ENCODE peak calls at places on chromosomes 11 and 22, in seven cellular contexts. One of them, this sample, is unnamed.

GRCh38 chr11:122098223-122098980 is 17.6 kb downstream of the BLID start:
- DNase-seq in right atrium auricular region: no peak
- DNase-seq in Peyer's patch: no peak
- DNase-seq in adrenal gland: no peak
- DNase-seq in GM23248: no peak
- DNase-seq in GM06990: no peak
- DNase-seq in AG04450: no peak
- DNase-seq in this sample: no peak

GRCh38 chr22:22141031-22141430 is 103.6 kb upstream of the VPREB1 start:
- DNase-seq in adrenal gland: no peak
- DNase-seq in Peyer's patch: no peak
- DNase-seq in right atrium auricular region: no peak
- DNase-seq in AG04450: no peak
- DNase-seq in GM23248: no peak
- DNase-seq in GM06990: no peak
- DNase-seq in this sample: no peak

GRCh38 chr11:6350070-6350469 is 29.8 kb upstream of the CAVIN3 start:
- DNase-seq in GM06990: no peak
- DNase-seq in AG04450: no peak
- DNase-seq in adrenal gland: no peak
- DNase-seq in GM23248: no peak
- DNase-seq in Peyer's patch: no peak
- DNase-seq in right atrium auricular region: no peak
- DNase-seq in this sample: no peak

GRCh38 chr11:17528181-17528691 is 16.0 kb downstream of the USH1C start:
- DNase-seq in GM06990: peak; percentile 25
- DNase-seq in Peyer's patch: peak; percentile 72
- DNase-seq in AG04450: no peak
- DNase-seq in right atrium auricular region: no peak
- DNase-seq in adrenal gland: peak; percentile 77
- DNase-seq in GM23248: peak; percentile 71
- DNase-seq in this sample: peak; percentile 60

GRCh38 chr11:78840190-78840589 is 265.5 kb upstream of the NARS2 start:
- DNase-seq in GM06990: no peak
- DNase-seq in right atrium auricular region: no peak
- DNase-seq in adrenal gland: no peak
- DNase-seq in GM23248: peak; percentile 74
- DNase-seq in Peyer's patch: no peak
- DNase-seq in AG04450: peak; percentile 78
- DNase-seq in this sample: no peak

GRCh38 chr11:95134491-95134890 is 44.8 kb downstream of the ENDOD1 start:
- DNase-seq in right atrium auricular region: no peak
- DNase-seq in GM23248: peak; percentile 88
- DNase-seq in adrenal gland: peak; percentile 79
- DNase-seq in GM06990: no peak
- DNase-seq in Peyer's patch: no peak
- DNase-seq in AG04450: no peak
- DNase-seq in this sample: peak; percentile 36

GRCh38 chr11:72750086-72750485 is 2.1 kb downstream of the ARAP1 start:
- DNase-seq in Peyer's patch: no peak
- DNase-seq in GM06990: no peak
- DNase-seq in adrenal gland: no peak
- DNase-seq in GM23248: no peak
- DNase-seq in right atrium auricular region: no peak
- DNase-seq in AG04450: no peak
- DNase-seq in this sample: no peak

GRCh38 chr11:129728571-129728970 is 87.1 kb upstream of the TMEM45B start:
- DNase-seq in Peyer's patch: no peak
- DNase-seq in AG04450: no peak
- DNase-seq in GM06990: no peak
- DNase-seq in GM23248: no peak
- DNase-seq in right atrium auricular region: no peak
- DNase-seq in adrenal gland: no peak
- DNase-seq in this sample: no peak

GRCh38 chr22:22692707-22693530 is 48.5 kb downstream of the GGTLC2 start:
- DNase-seq in GM23248: peak; percentile 81
- DNase-seq in Peyer's patch: peak; percentile 92
- DNase-seq in right atrium auricular region: no peak
- DNase-seq in AG04450: no peak
- DNase-seq in adrenal gland: peak; percentile 69
- DNase-seq in GM06990: peak; percentile 22
- DNase-seq in this sample: peak; percentile 64

GRCh38 chr11:4495487-4495886 is 13.0 kb downstream of the OR52K1 start:
- DNase-seq in adrenal gland: no peak
- DNase-seq in GM06990: no peak
- DNase-seq in AG04450: no peak
- DNase-seq in Peyer's patch: no peak
- DNase-seq in right atrium auricular region: no peak
- DNase-seq in GM23248: peak; percentile 7
- DNase-seq in this sample: no peak

GRCh38 chr11:719214-720016 is 13.4 kb downstream of the EPS8L2 start:
- DNase-seq in GM23248: no peak
- DNase-seq in GM06990: no peak
- DNase-seq in right atrium auricular region: no peak
- DNase-seq in adrenal gland: no peak
- DNase-seq in AG04450: no peak
- DNase-seq in Peyer's patch: no peak
- DNase-seq in this sample: peak; percentile 8

GRCh38 chr11:44319170-44319551 is 9.2 kb upstream of the ALX4 start:
- DNase-seq in GM06990: no peak
- DNase-seq in GM23248: no peak
- DNase-seq in Peyer's patch: no peak
- DNase-seq in right atrium auricular region: no peak
- DNase-seq in adrenal gland: no peak
- DNase-seq in AG04450: no peak
- DNase-seq in this sample: no peak

GRCh38 chr22:33565580-33565995 is 354.7 kb downstream of the LARGE1 start:
- DNase-seq in right atrium auricular region: peak; percentile 60
- DNase-seq in GM06990: peak; percentile 56
- DNase-seq in adrenal gland: no peak
- DNase-seq in GM23248: no peak
- DNase-seq in Peyer's patch: no peak
- DNase-seq in AG04450: no peak
- DNase-seq in this sample: no peak

GRCh38 chr22:46142548-46143490 is 7.5 kb upstream of the PPARA start:
- DNase-seq in right atrium auricular region: no peak
- DNase-seq in GM23248: no peak
- DNase-seq in GM06990: no peak
- DNase-seq in Peyer's patch: no peak
- DNase-seq in adrenal gland: no peak
- DNase-seq in AG04450: no peak
- DNase-seq in this sample: no peak

GRCh38 chr11:78030429-78031325 is 7.6 kb upstream of the KCTD14 start:
- DNase-seq in right atrium auricular region: no peak
- DNase-seq in adrenal gland: peak; percentile 76
- DNase-seq in GM06990: no peak
- DNase-seq in Peyer's patch: peak; percentile 59
- DNase-seq in AG04450: no peak
- DNase-seq in GM23248: peak; percentile 41
- DNase-seq in this sample: peak; percentile 95

GRCh38 chr22:43539572-43540533 is 128.0 kb downstream of the MPPED1 start:
- DNase-seq in GM23248: no peak
- DNase-seq in AG04450: no peak
- DNase-seq in right atrium auricular region: no peak
- DNase-seq in GM06990: no peak
- DNase-seq in Peyer's patch: peak; percentile 15
- DNase-seq in adrenal gland: no peak
- DNase-seq in this sample: no peak

GRCh38 chr11:44632466-44633123 is 67.1 kb downstream of the CD82 start:
- DNase-seq in adrenal gland: peak; percentile 58
- DNase-seq in GM06990: no peak
- DNase-seq in right atrium auricular region: peak; percentile 58
- DNase-seq in AG04450: no peak
- DNase-seq in Peyer's patch: peak; percentile 61
- DNase-seq in GM23248: peak; percentile 55
- DNase-seq in this sample: no peak

GRCh38 chr11:96227244-96227643 is 115.8 kb downstream of the MAML2 start:
- DNase-seq in GM06990: no peak
- DNase-seq in GM23248: peak; percentile 50
- DNase-seq in right atrium auricular region: no peak
- DNase-seq in AG04450: no peak
- DNase-seq in adrenal gland: no peak
- DNase-seq in Peyer's patch: no peak
- DNase-seq in this sample: no peak

GRCh38 chr22:37431811-37432707 is 4.8 kb upstream of the ELFN2 start:
- DNase-seq in adrenal gland: no peak
- DNase-seq in GM06990: peak; percentile 45
- DNase-seq in AG04450: peak; percentile 95
- DNase-seq in right atrium auricular region: no peak
- DNase-seq in Peyer's patch: no peak
- DNase-seq in GM23248: peak; percentile 95
- DNase-seq in this sample: no peak

GRCh38 chr11:129705341-129705740 is 110.3 kb upstream of the TMEM45B start:
- DNase-seq in GM23248: no peak
- DNase-seq in adrenal gland: no peak
- DNase-seq in right atrium auricular region: no peak
- DNase-seq in AG04450: no peak
- DNase-seq in Peyer's patch: no peak
- DNase-seq in GM06990: no peak
- DNase-seq in this sample: no peak

GRCh38 chr11:23284626-23285025 is 424.4 kb upstream of the CCDC179 start:
- DNase-seq in AG04450: peak; percentile 34
- DNase-seq in GM23248: peak; percentile 68
- DNase-seq in GM06990: no peak
- DNase-seq in adrenal gland: no peak
- DNase-seq in right atrium auricular region: no peak
- DNase-seq in Peyer's patch: no peak
- DNase-seq in this sample: no peak

DNA sequence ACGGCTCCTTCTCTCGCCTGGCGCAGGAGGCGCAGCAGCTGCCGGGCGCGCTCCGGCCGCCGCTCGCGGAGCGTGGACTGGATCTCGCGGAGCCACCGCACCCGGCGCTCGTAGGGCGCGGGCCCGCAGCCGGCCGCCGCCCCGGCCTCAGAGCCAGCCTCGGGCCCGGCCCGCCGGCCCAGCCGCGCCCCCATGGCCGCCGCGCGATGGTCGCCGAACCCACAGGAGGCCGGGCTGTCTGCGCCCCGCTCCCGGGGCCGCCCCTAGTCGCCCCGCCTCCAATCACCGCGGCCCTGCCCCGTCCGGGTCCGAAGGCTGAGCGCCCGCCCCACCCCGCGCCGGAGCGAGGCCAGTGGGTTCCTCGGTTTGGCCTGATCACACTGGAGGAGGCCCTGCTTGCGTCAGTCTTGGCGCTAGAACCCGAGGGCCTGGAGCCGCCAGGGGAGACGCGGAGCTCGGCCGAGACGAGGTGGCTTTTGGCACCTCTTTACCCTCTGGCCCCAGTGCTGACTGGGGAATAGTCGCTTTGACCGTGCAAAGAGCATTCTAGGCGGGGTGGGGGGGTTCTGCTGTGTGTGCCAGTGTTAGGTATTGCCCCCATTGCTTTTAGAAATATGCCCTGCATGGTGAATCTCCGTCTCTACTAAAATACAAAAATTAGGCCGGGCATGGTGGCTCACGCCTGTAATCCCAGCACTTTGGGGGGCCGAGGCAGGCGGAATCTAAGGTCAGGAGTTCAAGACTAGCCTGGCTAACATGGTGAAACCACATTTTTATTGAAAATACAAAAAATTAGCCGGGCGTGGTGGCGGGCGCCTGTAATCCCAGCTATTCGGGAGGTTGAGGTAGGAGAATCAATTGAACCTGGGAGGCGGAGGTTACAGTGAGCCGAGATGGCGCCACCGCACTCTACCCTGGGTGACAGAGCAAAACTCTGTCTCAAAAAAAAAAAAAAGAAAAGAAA is at the start of gene LRRC75B:
- DNase-seq in GM06990: peak; percentile 75
- DNase-seq in right atrium auricular region: peak; percentile 91
- DNase-seq in AG04450: peak; percentile 53
- DNase-seq in GM23248: peak; percentile 88
- DNase-seq in Peyer's patch: peak; percentile 93
- DNase-seq in adrenal gland: peak; percentile 89
- DNase-seq in this sample: peak; percentile 94
- H3K4me3 ChIP-seq in GM06990: peak within 1 kb of the TSS; percentile 57
- H3K4me3 ChIP-seq in right atrium auricular region: peak within 1 kb of the TSS; percentile 65
- H3K4me3 ChIP-seq in AG04450: peak within 1 kb of the TSS; percentile 68
- H3K4me3 ChIP-seq in GM23248: peak within 1 kb of the TSS; percentile 76
- H3K4me3 ChIP-seq in Peyer's patch: peak within 1 kb of the TSS; percentile 51
- H3K4me3 ChIP-seq in adrenal gland: peak within 1 kb of the TSS; percentile 28
- H3K4me3 ChIP-seq in this sample: peak within 1 kb of the TSS; percentile 59

GRCh38 chr22:26064048-26064447 is 105.2 kb upstream of the SEZ6L start:
- DNase-seq in adrenal gland: no peak
- DNase-seq in GM23248: no peak
- DNase-seq in Peyer's patch: no peak
- DNase-seq in AG04450: no peak
- DNase-seq in right atrium auricular region: no peak
- DNase-seq in GM06990: no peak
- DNase-seq in this sample: no peak

GRCh38 chr22:26065847-26066246 is 103.4 kb upstream of the SEZ6L start:
- DNase-seq in GM23248: no peak
- DNase-seq in GM06990: no peak
- DNase-seq in right atrium auricular region: no peak
- DNase-seq in adrenal gland: no peak
- DNase-seq in AG04450: no peak
- DNase-seq in Peyer's patch: no peak
- DNase-seq in this sample: no peak

GRCh38 chr22:26068571-26068970 is 100.7 kb upstream of the SEZ6L start:
- DNase-seq in right atrium auricular region: no peak
- DNase-seq in adrenal gland: no peak
- DNase-seq in GM23248: no peak
- DNase-seq in GM06990: no peak
- DNase-seq in Peyer's patch: no peak
- DNase-seq in AG04450: no peak
- DNase-seq in this sample: no peak

DNA sequence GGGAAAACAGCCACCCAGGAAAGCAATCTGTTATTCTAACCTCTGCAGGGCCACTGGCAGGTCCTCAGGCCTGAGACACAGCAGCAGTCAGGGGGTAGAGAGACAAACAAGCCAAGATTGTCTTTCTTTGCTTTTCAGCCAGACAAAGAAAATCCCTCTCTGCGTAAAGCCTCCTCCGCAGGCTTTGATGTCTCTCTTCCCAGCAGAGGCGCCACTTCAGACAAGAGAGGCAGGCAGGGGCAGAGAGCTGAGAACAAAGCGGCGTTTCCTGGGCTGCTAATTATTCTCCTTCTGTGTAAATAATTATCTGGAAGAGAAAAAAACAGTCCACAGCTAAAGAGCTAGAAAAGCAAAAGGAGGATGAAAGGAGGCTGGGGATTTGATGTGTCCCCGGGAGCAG is 102.7 kb upstream of the SEZ6L start:
- DNase-seq in Peyer's patch: no peak
- DNase-seq in GM23248: no peak
- DNase-seq in AG04450: no peak
- DNase-seq in adrenal gland: no peak
- DNase-seq in GM06990: no peak
- DNase-seq in right atrium auricular region: no peak
- DNase-seq in this sample: no peak
- H3K4me3 ChIP-seq in Peyer's patch: no peak overlapping the region
- H3K4me3 ChIP-seq in GM23248: no peak overlapping the region
- H3K4me3 ChIP-seq in AG04450: no peak overlapping the region
- H3K4me3 ChIP-seq in adrenal gland: no peak overlapping the region
- H3K4me3 ChIP-seq in GM06990: no peak overlapping the region
- H3K4me3 ChIP-seq in right atrium auricular region: no peak overlapping the region
- H3K4me3 ChIP-seq in this sample: no peak overlapping the region

GRCh38 chr11:67265633-67266423 is 445 bp upstream of the GRK2 start:
- DNase-seq in GM23248: peak; percentile 85
- DNase-seq in adrenal gland: peak; percentile 80
- DNase-seq in AG04450: no peak
- DNase-seq in Peyer's patch: peak; percentile 88
- DNase-seq in GM06990: peak; percentile 85
- DNase-seq in right atrium auricular region: no peak
- DNase-seq in this sample: peak; percentile 80
- H3K4me3 ChIP-seq in GM23248: peak overlapping the region; percentile 69
- H3K4me3 ChIP-seq in adrenal gland: no peak overlapping the region
- H3K4me3 ChIP-seq in AG04450: peak overlapping the region; percentile 54
- H3K4me3 ChIP-seq in Peyer's patch: no peak overlapping the region
- H3K4me3 ChIP-seq in GM06990: no peak overlapping the region
- H3K4me3 ChIP-seq in right atrium auricular region: peak overlapping the region; percentile 9
- H3K4me3 ChIP-seq in this sample: peak overlapping the region; percentile 19

GRCh38 chr11:57648791-57649735 is 649 bp downstream of the YPEL4 start:
- DNase-seq in GM06990: no peak
- DNase-seq in Peyer's patch: no peak
- DNase-seq in GM23248: peak; percentile 68
- DNase-seq in AG04450: no peak
- DNase-seq in right atrium auricular region: no peak
- DNase-seq in adrenal gland: peak; percentile 16
- DNase-seq in this sample: no peak
- H3K4me3 ChIP-seq in GM06990: no peak overlapping the region
- H3K4me3 ChIP-seq in Peyer's patch: peak overlapping the region; percentile 15
- H3K4me3 ChIP-seq in GM23248: peak overlapping the region; percentile 79
- H3K4me3 ChIP-seq in AG04450: peak overlapping the region; percentile 69
- H3K4me3 ChIP-seq in right atrium auricular region: peak overlapping the region; percentile 29
- H3K4me3 ChIP-seq in adrenal gland: peak overlapping the region; percentile 1
- H3K4me3 ChIP-seq in this sample: no peak overlapping the region